ENCODE peak calls at places on chromosomes 13 and 19, in five cellular contexts. A, S, M, L and P are unnamed samples.
A peak's percentile ranks its signal among the peaks of the same experiment; 100 is the strongest.

GRCh38 chr19:40822161-40822560 is 23.2 kb downstream of the EGLN2 start:
- DNase-seq in M (no peak), L (no peak), S (no peak), A (peak; percentile 22), P (no peak)

GRCh38 chr19:38726761-38727301 is 17.4 kb downstream of the CAPN12 start:
- DNase-seq in M (no peak), S (no peak), L (no peak), A (no peak), P (no peak)

GRCh38 chr19:2479556-2480194 is 3.7 kb downstream of the GADD45B start:
- DNase-seq in L (no peak), M (no peak), S (no peak), A (no peak), P (no peak)

GRCh38 chr13:30818323-30818960 is 83.1 kb downstream of the ALOX5AP start:
- DNase-seq in S (no peak), M (no peak), A (no peak), L (no peak), P (no peak)

GRCh38 chr19:37313335-37313627 is 57.6 kb upstream of the ZNF527 start:
- DNase-seq in M (no peak), S (no peak), L (no peak), A (no peak), P (no peak)

GRCh38 chr19:3575260-3575741 is 2.6 kb downstream of the HMG20B start:
- DNase-seq in L (no peak), S (peak; percentile 21), M (no peak), A (peak; percentile 42), P (no peak)

GRCh38 chr19:38043649-38044144 is 136.7 kb downstream of the SIPA1L3 start:
- DNase-seq in A (no peak), S (no peak), L (no peak), M (no peak), P (no peak)

GRCh38 chr13:43245374-43245964 is 222.1 kb downstream of the DNAJC15 start:
- DNase-seq in S (no peak), A (no peak), L (no peak), M (no peak), P (no peak)

GRCh38 chr19:5631511-5632240 is 8.8 kb downstream of the SAFB start:
- DNase-seq in L (no peak), A (no peak), S (no peak), M (no peak), P (no peak)

GRCh38 chr13:73245271-73245670 is 186.5 kb downstream of the KLF5 start:
- DNase-seq in L (no peak), S (no peak), A (no peak), M (no peak), P (no peak)

GRCh38 chr19:15642807-15643206 is 2.1 kb downstream of the CYP4F3 start:
- DNase-seq in L (no peak), S (no peak), M (no peak), A (no peak), P (no peak)

GRCh38 chr19:18939922-18940775 is 868 bp downstream of the HOMER3 start:
- DNase-seq in S (no peak), A (peak; percentile 37), L (peak; percentile 62), M (no peak), P (no peak)

GRCh38 chr13:83229574-83230300 is 652.5 kb downstream of the SLITRK1 start:
- DNase-seq in A (no peak), S (no peak), M (no peak), L (no peak), P (no peak)

GRCh38 chr13:113113846-113114271 is 8.3 kb downstream of the F7 start:
- DNase-seq in L (no peak), S (no peak), A (no peak), M (no peak), P (peak; percentile 41)

GRCh38 chr19:39156230-39156890 is 30.8 kb downstream of the PAK4 start:
- DNase-seq in A (peak; percentile 42), S (no peak), L (no peak), M (no peak), P (no peak)

GRCh38 chr19:41904118-41904870 is 21.3 kb downstream of the ARHGEF1 start:
- DNase-seq in M (no peak), L (no peak), S (no peak), A (peak; percentile 90), P (no peak)

GRCh38 chr19:43524922-43525835 is 1.8 kb downstream of the ETHE1 start:
- DNase-seq in S (peak; percentile 43), M (no peak), A (peak; percentile 65), L (peak; percentile 25), P (peak; percentile 81)

GRCh38 chr19:495440-496332 is 600 bp upstream of the MADCAM1 start:
- DNase-seq in L (no peak), M (no peak), S (peak; percentile 49), A (no peak), P (no peak)

GRCh38 chr13:44399045-44399444 is 25.4 kb downstream of the SERP2 start:
- DNase-seq in A (no peak), S (no peak), M (no peak), L (no peak), P (peak; percentile 33)

GRCh38 chr13:104320446-104320845 is 1254.2 kb upstream of the SLC10A2 start:
- DNase-seq in M (no peak), L (no peak), A (no peak), S (no peak), P (no peak)

GRCh38 chr13:46134961-46135522 is 30.2 kb upstream of the CPB2 start:
- DNase-seq in L (no peak), A (peak; percentile 47), S (no peak), M (no peak), P (no peak)

GRCh38 chr19:8517551-8518442 is 3.8 kb upstream of the ZNF414 start:
- DNase-seq in M (peak; percentile 51), L (no peak), S (peak; percentile 77), A (no peak), P (no peak)

GRCh38 chr13:37168151-37168550 is 62.7 kb upstream of the CSNK1A1L start:
- DNase-seq in M (no peak), L (no peak), A (no peak), S (no peak), P (no peak)

GRCh38 chr19:40594657-40595077 is 6.5 kb upstream of the LTBP4 start:
- DNase-seq in M (no peak), S (no peak), L (no peak), A (no peak), P (no peak)

GRCh38 chr13:42409061-42409460 is 137.1 kb downstream of the AKAP11 start:
- DNase-seq in L (no peak), M (no peak), A (no peak), S (no peak), P (no peak)

GRCh38 chr19:42038675-42039074 is 31.3 kb downstream of the GRIK5 start:
- DNase-seq in M (no peak), S (no peak), A (no peak), L (peak; percentile 81), P (no peak)

GRCh38 chr13:71218960-71219359 is 648.0 kb downstream of the DACH1 start:
- DNase-seq in A (no peak), M (no peak), L (no peak), S (no peak), P (no peak)

GRCh38 chr19:29514525-29515232 is 11.1 kb upstream of the VSTM2B start:
- DNase-seq in L (no peak), S (no peak), A (no peak), M (no peak), P (no peak)

GRCh38 chr13:100870898-100871297 is 196.3 kb upstream of the TMTC4 start:
- DNase-seq in L (no peak), S (no peak), M (no peak), A (no peak), P (no peak)

GRCh38 chr13:112986470-112986869 is 17.5 kb downstream of the MCF2L start:
- DNase-seq in A (no peak), M (no peak), L (no peak), S (no peak), P (no peak)

GRCh38 chr13:62209539-62209938 is 793.9 kb upstream of the PCDH20 start:
- DNase-seq in A (no peak), S (no peak), M (no peak), L (no peak), P (no peak)

GRCh38 chr13:109569938-109570711 is 216.3 kb downstream of the IRS2 start:
- DNase-seq in M (no peak), S (peak; percentile 53), A (peak; percentile 44), L (no peak), P (no peak)

GRCh38 chr13:26589754-26590153 is 32.3 kb downstream of the WASF3 start:
- DNase-seq in S (no peak), L (peak; percentile 20), A (peak; percentile 45), M (no peak), P (no peak)

GRCh38 chr13:87087741-87088140 is 583.4 kb upstream of the SLITRK5 start:
- DNase-seq in L (no peak), M (no peak), S (no peak), A (no peak), P (no peak)

DNA sequence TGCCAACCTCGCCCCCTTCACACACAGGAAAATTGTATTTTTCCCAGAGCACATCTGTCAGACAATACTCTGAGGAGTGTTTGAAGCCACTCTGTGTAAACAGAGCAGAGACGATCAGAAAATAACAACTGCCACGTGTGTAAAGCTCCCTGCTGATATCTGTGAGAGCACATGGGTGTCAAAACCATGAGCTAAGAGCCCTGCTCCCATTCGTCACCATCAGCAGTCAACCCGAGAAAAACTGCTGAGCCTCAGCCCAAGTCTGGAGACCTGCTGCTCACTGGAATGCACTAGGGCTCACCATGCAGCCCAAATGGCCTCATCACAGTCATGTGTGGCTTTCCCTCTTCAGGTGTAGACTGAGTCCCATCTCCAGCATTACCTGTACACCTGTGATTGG is 304.1 kb downstream of the FGF14 start:
- DNase-seq in L (no peak), A (no peak), S (no peak), M (no peak), P (no peak)
- H3K4me3 ChIP-seq in L (no peak overlapping the region), A (no peak overlapping the region), S (no peak overlapping the region), M (no peak overlapping the region), P (no peak overlapping the region)

GRCh38 chr19:6963259-6963852 is 57.9 kb downstream of the MBD3L2B start:
- DNase-seq in S (no peak), L (no peak), A (no peak), M (no peak), P (no peak)
- H3K27ac ChIP-seq in S (no peak overlapping the region), L (no peak overlapping the region), A (no peak overlapping the region), M (no peak overlapping the region), P (no peak overlapping the region)

GRCh38 chr13:53775807-53776206 is 747.2 kb downstream of the OLFM4 start:
- DNase-seq in L (no peak), A (no peak), M (no peak), S (no peak), P (no peak)
- H3K4me3 ChIP-seq in L (no peak overlapping the region), A (no peak overlapping the region), M (no peak overlapping the region), S (no peak overlapping the region), P (no peak overlapping the region)

DNA sequence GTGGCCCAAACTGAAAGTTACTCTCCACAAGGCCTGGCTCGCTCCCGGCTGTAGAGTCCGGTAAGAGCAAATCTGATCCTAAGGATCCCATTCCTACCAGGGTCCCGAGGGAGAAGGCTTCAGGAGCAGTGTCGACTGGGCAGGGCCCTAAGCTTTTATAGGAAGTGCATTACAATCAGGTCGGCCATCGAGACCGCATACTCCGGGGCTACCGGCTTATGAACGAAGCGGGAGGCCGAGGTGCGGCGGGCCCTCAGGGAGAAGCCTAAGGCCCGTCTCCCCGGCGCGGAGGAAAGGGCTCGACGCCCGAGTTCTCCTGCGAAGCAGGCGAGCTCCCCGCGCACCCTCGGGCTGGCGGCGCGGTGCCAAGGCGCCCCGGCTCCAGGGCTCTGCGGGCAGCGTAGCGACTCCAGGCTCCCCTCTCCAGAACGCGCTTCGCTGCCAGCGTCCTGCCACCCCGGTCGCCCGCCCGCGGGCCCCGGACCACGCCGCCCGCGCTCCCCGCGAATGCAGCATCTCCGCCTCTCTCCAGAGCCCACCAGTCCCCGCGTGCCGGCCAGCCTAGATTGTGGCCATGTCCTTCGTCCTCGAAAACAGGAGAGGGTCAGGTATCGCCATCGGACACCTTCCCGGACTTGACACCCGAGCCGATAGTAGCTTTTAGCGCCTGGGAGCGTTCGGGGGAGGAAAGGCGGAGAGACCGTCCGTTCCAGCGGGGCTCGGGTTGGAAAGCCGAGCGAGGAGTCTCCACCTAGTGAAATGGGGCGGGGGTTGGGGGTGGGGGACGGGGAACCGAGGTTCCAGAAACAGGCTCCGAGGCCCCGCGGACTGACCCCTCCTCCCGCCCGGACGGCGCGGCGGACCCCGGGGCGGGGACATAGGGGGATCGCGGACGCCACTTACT is 1.3 kb downstream of the EFNB2 start:
- DNase-seq in A (peak; percentile 53), S (peak; percentile 18), L (peak; percentile 21), M (no peak), P (peak; percentile 79)
- H3K27ac ChIP-seq in A (peak overlapping the region; percentile 90), S (no peak overlapping the region), L (peak overlapping the region; percentile 54), M (no peak overlapping the region), P (peak overlapping the region; percentile 87)